ENCODE peak calls at places on chromosome 5, in eight cellular contexts. J is KBM-7, O is astrocyte of the spinal cord, K is pons, X is GM23338, N is epithelial cell of prostate, D is H54, G is C1 segment of cervical spinal cord. Q is an unnamed sample.

GRCh38 chr5:35853652-35854051 is 3.0 kb upstream of the IL7R start:
- DNase-seq in J (no peak), O (no peak), K (no peak), X (no peak), N (no peak), D (no peak), G (no peak), Q (no peak)

GRCh38 chr5:171315386-171315891 is 6.4 kb downstream of the TLX3 start:
- DNase-seq in J (no peak), O (no peak), K (no peak), X (peak), N (no peak), D (no peak), G (no peak), Q (no peak)

GRCh38 chr5:54257366-54258118 is 52.8 kb downstream of the ARL15 start:
- DNase-seq in J (no peak), O (no peak), K (no peak), X (no peak), N (no peak), D (no peak), G (no peak), Q (no peak)

GRCh38 chr5:171681667-171682066 is 104.0 kb upstream of the SMIM23 start:
- DNase-seq in J (no peak), O (no peak), K (no peak), X (no peak), N (no peak), D (peak), G (no peak), Q (no peak)

GRCh38 chr5:72452515-72453259 is 54.5 kb downstream of the ZNF366 start:
- DNase-seq in J (no peak), O (peak), K (peak), X (no peak), N (no peak), D (peak), G (no peak), Q (no peak)

GRCh38 chr5:148973455-148973854 is 89.4 kb downstream of the SH3TC2 start:
- DNase-seq in J (no peak), O (peak), K (no peak), X (no peak), N (no peak), D (no peak), G (no peak), Q (no peak)

GRCh38 chr5:120818128-120818527 is 354.0 kb downstream of the PRR16 start:
- DNase-seq in J (no peak), O (no peak), K (no peak), X (peak), N (no peak), D (no peak), G (no peak), Q (no peak)

GRCh38 chr5:142637871-142638270 is 48.0 kb downstream of the FGF1 start:
- DNase-seq in J (no peak), O (no peak), K (no peak), X (no peak), N (no peak), D (no peak), G (no peak), Q (no peak)

GRCh38 chr5:113050606-113051391 is 74.2 kb downstream of the DCP2 start:
- DNase-seq in J (no peak), O (peak), K (no peak), X (no peak), N (no peak), D (peak), G (no peak), Q (no peak)

GRCh38 chr5:102911973-102912372 is 156.9 kb downstream of the PAM start:
- DNase-seq in J (no peak), O (peak), K (no peak), X (no peak), N (no peak), D (no peak), G (no peak), Q (no peak)

GRCh38 chr5:43602456-43602817 is 543 bp upstream of the NNT start:
- DNase-seq in J (peak), O (peak), K (peak), X (peak), N (no peak), D (no peak), G (no peak), Q (no peak)

Q was measured in T1000.